ENCODE peak calls at places on chromosomes 5 and 9, in five cellular contexts. One of them, this sample, is unnamed.

GRCh38 chr5:78574731-78575161 is 73.8 kb downstream of the LHFPL2 start:
- DNase-seq in SJSA1: no peak
- DNase-seq in naive thymus-derived CD4-positive, alpha-beta T cell: no peak
- DNase-seq in neuronal stem cell: no peak
- DNase-seq in HCT116: no peak
- DNase-seq in this sample: no peak

GRCh38 chr9:107504585-107505455 is 15.3 kb upstream of the KLF4 start:
- DNase-seq in naive thymus-derived CD4-positive, alpha-beta T cell: no peak
- DNase-seq in neuronal stem cell: no peak
- DNase-seq in SJSA1: peak; percentile 82
- DNase-seq in HCT116: no peak
- DNase-seq in this sample: no peak

GRCh38 chr5:142091012-142091411 is 17.6 kb upstream of the NDFIP1 start:
- DNase-seq in naive thymus-derived CD4-positive, alpha-beta T cell: no peak
- DNase-seq in SJSA1: no peak
- DNase-seq in HCT116: no peak
- DNase-seq in neuronal stem cell: no peak
- DNase-seq in this sample: no peak

GRCh38 chr9:99173570-99174504 is 47.9 kb downstream of the ALG2 start:
- DNase-seq in naive thymus-derived CD4-positive, alpha-beta T cell: no peak
- DNase-seq in neuronal stem cell: no peak
- DNase-seq in HCT116: no peak
- DNase-seq in SJSA1: no peak
- DNase-seq in this sample: no peak

GRCh38 chr9:73132034-73132776 is 19.5 kb upstream of the ANXA1 start:
- DNase-seq in naive thymus-derived CD4-positive, alpha-beta T cell: peak; percentile 51
- DNase-seq in neuronal stem cell: peak; percentile 30
- DNase-seq in HCT116: no peak
- DNase-seq in SJSA1: peak; percentile 93
- DNase-seq in this sample: peak; percentile 69

GRCh38 chr5:102296229-102296817 is at the start of gene SLCO4C1:
- DNase-seq in neuronal stem cell: peak; percentile 76
- DNase-seq in HCT116: no peak
- DNase-seq in naive thymus-derived CD4-positive, alpha-beta T cell: peak; percentile 81
- DNase-seq in SJSA1: peak; percentile 61
- DNase-seq in this sample: no peak

GRCh38 chr9:36665387-36665786 is 92.7 kb downstream of the MELK start:
- DNase-seq in SJSA1: no peak
- DNase-seq in naive thymus-derived CD4-positive, alpha-beta T cell: no peak
- DNase-seq in neuronal stem cell: no peak
- DNase-seq in HCT116: no peak
- DNase-seq in this sample: no peak

GRCh38 chr5:57175586-57175985 is 1.7 kb downstream of the GPBP1 start:
- DNase-seq in naive thymus-derived CD4-positive, alpha-beta T cell: peak; percentile 54
- DNase-seq in HCT116: no peak
- DNase-seq in SJSA1: peak; percentile 38
- DNase-seq in neuronal stem cell: no peak
- DNase-seq in this sample: no peak

GRCh38 chr5:133552925-133553525 is 59.3 kb downstream of the FSTL4 start:
- DNase-seq in neuronal stem cell: peak; percentile 62
- DNase-seq in naive thymus-derived CD4-positive, alpha-beta T cell: peak; percentile 65
- DNase-seq in SJSA1: peak; percentile 60
- DNase-seq in HCT116: peak; percentile 41
- DNase-seq in this sample: no peak

GRCh38 chr9:77163889-77164288 is 13.4 kb upstream of the VPS13A start:
- DNase-seq in naive thymus-derived CD4-positive, alpha-beta T cell: no peak
- DNase-seq in HCT116: no peak
- DNase-seq in SJSA1: no peak
- DNase-seq in neuronal stem cell: no peak
- DNase-seq in this sample: no peak

GRCh38 chr9:69444791-69445190 is 119.8 kb downstream of the ENTREP1 start:
- DNase-seq in HCT116: no peak
- DNase-seq in SJSA1: no peak
- DNase-seq in neuronal stem cell: no peak
- DNase-seq in naive thymus-derived CD4-positive, alpha-beta T cell: no peak
- DNase-seq in this sample: no peak

GRCh38 chr9:113808391-113809191 is 67.5 kb upstream of the ZNF618 start:
- DNase-seq in neuronal stem cell: no peak
- DNase-seq in HCT116: peak; percentile 26
- DNase-seq in SJSA1: no peak
- DNase-seq in naive thymus-derived CD4-positive, alpha-beta T cell: no peak
- DNase-seq in this sample: peak; percentile 26

GRCh38 chr5:68369436-68370125 is 154.0 kb downstream of the PIK3R1 start:
- DNase-seq in SJSA1: no peak
- DNase-seq in naive thymus-derived CD4-positive, alpha-beta T cell: no peak
- DNase-seq in HCT116: no peak
- DNase-seq in neuronal stem cell: no peak
- DNase-seq in this sample: no peak

GRCh38 chr9:97419315-97419867 is 7.5 kb downstream of the TDRD7 start:
- DNase-seq in neuronal stem cell: no peak
- DNase-seq in SJSA1: peak; percentile 31
- DNase-seq in naive thymus-derived CD4-positive, alpha-beta T cell: no peak
- DNase-seq in HCT116: no peak
- DNase-seq in this sample: no peak

GRCh38 chr9:89744255-89744648 is 139.4 kb downstream of the GADD45G start:
- DNase-seq in neuronal stem cell: no peak
- DNase-seq in naive thymus-derived CD4-positive, alpha-beta T cell: no peak
- DNase-seq in HCT116: no peak
- DNase-seq in SJSA1: no peak
- DNase-seq in this sample: no peak

GRCh38 chr9:19527663-19528062 is 118.9 kb downstream of the ACER2 start:
- DNase-seq in HCT116: no peak
- DNase-seq in naive thymus-derived CD4-positive, alpha-beta T cell: no peak
- DNase-seq in neuronal stem cell: no peak
- DNase-seq in SJSA1: no peak
- DNase-seq in this sample: no peak

GRCh38 chr5:6753851-6754250 is 40.6 kb downstream of the TENT4A start:
- DNase-seq in HCT116: no peak
- DNase-seq in SJSA1: no peak
- DNase-seq in naive thymus-derived CD4-positive, alpha-beta T cell: no peak
- DNase-seq in neuronal stem cell: no peak
- DNase-seq in this sample: no peak

GRCh38 chr5:35213608-35214007 is 16.7 kb downstream of the PRLR start:
- DNase-seq in HCT116: no peak
- DNase-seq in naive thymus-derived CD4-positive, alpha-beta T cell: no peak
- DNase-seq in SJSA1: no peak
- DNase-seq in neuronal stem cell: no peak
- DNase-seq in this sample: no peak

GRCh38 chr5:22779499-22779898 is 73.6 kb downstream of the CDH12 start:
- DNase-seq in HCT116: no peak
- DNase-seq in naive thymus-derived CD4-positive, alpha-beta T cell: no peak
- DNase-seq in neuronal stem cell: no peak
- DNase-seq in SJSA1: no peak
- DNase-seq in this sample: no peak

GRCh38 chr5:61386062-61386800 is 54.2 kb downstream of the ZSWIM6 start:
- DNase-seq in naive thymus-derived CD4-positive, alpha-beta T cell: no peak
- DNase-seq in HCT116: no peak
- DNase-seq in neuronal stem cell: no peak
- DNase-seq in SJSA1: no peak
- DNase-seq in this sample: no peak

GRCh38 chr5:154440540-154440939 is 5.3 kb upstream of the SAP30L start:
- DNase-seq in SJSA1: no peak
- DNase-seq in neuronal stem cell: no peak
- DNase-seq in naive thymus-derived CD4-positive, alpha-beta T cell: no peak
- DNase-seq in HCT116: no peak
- DNase-seq in this sample: no peak

GRCh38 chr5:114726126-114726525 is 364.3 kb downstream of the KCNN2 start:
- DNase-seq in HCT116: no peak
- DNase-seq in neuronal stem cell: no peak
- DNase-seq in SJSA1: no peak
- DNase-seq in naive thymus-derived CD4-positive, alpha-beta T cell: no peak
- DNase-seq in this sample: no peak

GRCh38 chr9:76419782-76420380 is 25.7 kb upstream of the RFK start:
- DNase-seq in naive thymus-derived CD4-positive, alpha-beta T cell: no peak
- DNase-seq in SJSA1: peak; percentile 12
- DNase-seq in HCT116: peak; percentile 21
- DNase-seq in neuronal stem cell: no peak
- DNase-seq in this sample: no peak

GRCh38 chr9:129270205-129270604 is 92.1 kb upstream of the IER5L start:
- DNase-seq in neuronal stem cell: no peak
- DNase-seq in naive thymus-derived CD4-positive, alpha-beta T cell: peak; percentile 30
- DNase-seq in HCT116: no peak
- DNase-seq in SJSA1: no peak
- DNase-seq in this sample: no peak

GRCh38 chr5:119033135-119033534 is 37.8 kb upstream of the DMXL1 start:
- DNase-seq in naive thymus-derived CD4-positive, alpha-beta T cell: no peak
- DNase-seq in HCT116: no peak
- DNase-seq in SJSA1: no peak
- DNase-seq in neuronal stem cell: no peak
- DNase-seq in this sample: no peak

GRCh38 chr5:89351975-89352374 is 469.0 kb upstream of the MEF2C start:
- DNase-seq in SJSA1: no peak
- DNase-seq in neuronal stem cell: no peak
- DNase-seq in naive thymus-derived CD4-positive, alpha-beta T cell: no peak
- DNase-seq in HCT116: no peak
- DNase-seq in this sample: no peak

GRCh38 chr5:75023368-75024159 is 28.8 kb downstream of the GCNT4 start:
- DNase-seq in naive thymus-derived CD4-positive, alpha-beta T cell: no peak
- DNase-seq in HCT116: no peak
- DNase-seq in SJSA1: peak; percentile 16
- DNase-seq in neuronal stem cell: no peak
- DNase-seq in this sample: no peak

GRCh38 chr5:109560554-109560953 is 129.2 kb upstream of the MAN2A1 start:
- DNase-seq in neuronal stem cell: no peak
- DNase-seq in SJSA1: no peak
- DNase-seq in naive thymus-derived CD4-positive, alpha-beta T cell: no peak
- DNase-seq in HCT116: no peak
- DNase-seq in this sample: no peak

GRCh38 chr5:78908173-78908901 is 76.8 kb downstream of the ARSB start:
- DNase-seq in SJSA1: peak; percentile 93
- DNase-seq in neuronal stem cell: peak; percentile 49
- DNase-seq in naive thymus-derived CD4-positive, alpha-beta T cell: no peak
- DNase-seq in HCT116: no peak
- DNase-seq in this sample: peak; percentile 33

GRCh38 chr9:88011005-88011766 is 36.9 kb upstream of the CDK20 start:
- DNase-seq in HCT116: no peak
- DNase-seq in neuronal stem cell: no peak
- DNase-seq in SJSA1: peak; percentile 6
- DNase-seq in naive thymus-derived CD4-positive, alpha-beta T cell: no peak
- DNase-seq in this sample: no peak

GRCh38 chr5:159504857-159505304 is 174.6 kb upstream of the IL12B start:
- DNase-seq in HCT116: no peak
- DNase-seq in SJSA1: peak; percentile 91
- DNase-seq in neuronal stem cell: no peak
- DNase-seq in naive thymus-derived CD4-positive, alpha-beta T cell: no peak
- DNase-seq in this sample: peak; percentile 49

GRCh38 chr5:142888469-142889085 is 118.4 kb downstream of the ARHGAP26 start:
- DNase-seq in HCT116: no peak
- DNase-seq in naive thymus-derived CD4-positive, alpha-beta T cell: no peak
- DNase-seq in SJSA1: peak; percentile 48
- DNase-seq in neuronal stem cell: peak; percentile 46
- DNase-seq in this sample: no peak

DNA sequence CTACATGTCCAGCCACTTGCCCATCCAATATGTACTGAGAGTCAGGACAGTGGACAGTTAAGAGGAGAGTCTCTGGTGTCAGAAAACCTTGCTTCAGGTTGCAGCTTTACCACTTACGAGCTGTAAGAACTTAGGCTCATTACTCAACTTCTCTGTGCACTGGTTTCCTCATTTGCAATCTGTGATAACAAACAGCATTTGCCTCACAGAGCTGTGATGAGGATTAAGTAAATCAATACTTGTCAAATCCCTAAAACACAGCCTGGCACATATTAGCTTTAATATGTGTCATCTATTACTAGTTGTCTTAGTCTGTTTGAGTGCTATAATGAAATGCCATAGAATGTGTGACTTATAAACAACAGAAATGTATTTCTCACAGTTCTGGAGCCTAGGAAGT is 8.5 kb downstream of the GOLGA1 start:
- DNase-seq in neuronal stem cell: no peak
- DNase-seq in SJSA1: no peak
- DNase-seq in HCT116: no peak
- DNase-seq in naive thymus-derived CD4-positive, alpha-beta T cell: no peak
- DNase-seq in this sample: no peak
- H3K36me3 ChIP-seq in neuronal stem cell: peaks cover 7% of the 10 kb centered on the region
- H3K36me3 ChIP-seq in SJSA1: peaks cover 46% of the 10 kb centered on the region
- H3K36me3 ChIP-seq in HCT116: peaks cover 9% of the 10 kb centered on the region
- H3K36me3 ChIP-seq in naive thymus-derived CD4-positive, alpha-beta T cell: peaks cover 12% of the 10 kb centered on the region
- H3K36me3 ChIP-seq in this sample: peaks cover 5% of the 10 kb centered on the region

GRCh38 chr5:148425808-148426207 is 42.0 kb downstream of the FBXO38 start:
- DNase-seq in HCT116: no peak
- DNase-seq in neuronal stem cell: no peak
- DNase-seq in SJSA1: no peak
- DNase-seq in naive thymus-derived CD4-positive, alpha-beta T cell: no peak
- DNase-seq in this sample: no peak
- H3K36me3 ChIP-seq in HCT116: peaks cover 13% of the 10 kb centered on the region
- H3K36me3 ChIP-seq in neuronal stem cell: peaks cover 23% of the 10 kb centered on the region
- H3K36me3 ChIP-seq in SJSA1: peaks cover 84% of the 10 kb centered on the region
- H3K36me3 ChIP-seq in naive thymus-derived CD4-positive, alpha-beta T cell: peaks cover 24% of the 10 kb centered on the region
- H3K36me3 ChIP-seq in this sample: peaks cover 12% of the 10 kb centered on the region

GRCh38 chr9:131464354-131465000 is 38.2 kb upstream of the POMT1 start:
- DNase-seq in neuronal stem cell: no peak
- DNase-seq in naive thymus-derived CD4-positive, alpha-beta T cell: no peak
- DNase-seq in HCT116: no peak
- DNase-seq in SJSA1: no peak
- DNase-seq in this sample: no peak
- H3K36me3 ChIP-seq in neuronal stem cell: peaks cover 65% of the 10 kb centered on the region
- H3K36me3 ChIP-seq in naive thymus-derived CD4-positive, alpha-beta T cell: peaks cover 43% of the 10 kb centered on the region
- H3K36me3 ChIP-seq in HCT116: peaks cover 66% of the 10 kb centered on the region
- H3K36me3 ChIP-seq in SJSA1: peaks cover 91% of the 10 kb centered on the region
- H3K36me3 ChIP-seq in this sample: peaks cover 36% of the 10 kb centered on the region

GRCh38 chr5:113147537-113147936 is 170.9 kb downstream of the DCP2 start:
- DNase-seq in SJSA1: no peak
- DNase-seq in neuronal stem cell: no peak
- DNase-seq in HCT116: no peak
- DNase-seq in naive thymus-derived CD4-positive, alpha-beta T cell: no peak
- DNase-seq in this sample: no peak
- H3K36me3 ChIP-seq in SJSA1: no peaks in the 10 kb centered on the region
- H3K36me3 ChIP-seq in neuronal stem cell: no peaks in the 10 kb centered on the region
- H3K36me3 ChIP-seq in HCT116: no peaks in the 10 kb centered on the region
- H3K36me3 ChIP-seq in naive thymus-derived CD4-positive, alpha-beta T cell: no peaks in the 10 kb centered on the region
- H3K36me3 ChIP-seq in this sample: no peaks in the 10 kb centered on the region

DNA sequence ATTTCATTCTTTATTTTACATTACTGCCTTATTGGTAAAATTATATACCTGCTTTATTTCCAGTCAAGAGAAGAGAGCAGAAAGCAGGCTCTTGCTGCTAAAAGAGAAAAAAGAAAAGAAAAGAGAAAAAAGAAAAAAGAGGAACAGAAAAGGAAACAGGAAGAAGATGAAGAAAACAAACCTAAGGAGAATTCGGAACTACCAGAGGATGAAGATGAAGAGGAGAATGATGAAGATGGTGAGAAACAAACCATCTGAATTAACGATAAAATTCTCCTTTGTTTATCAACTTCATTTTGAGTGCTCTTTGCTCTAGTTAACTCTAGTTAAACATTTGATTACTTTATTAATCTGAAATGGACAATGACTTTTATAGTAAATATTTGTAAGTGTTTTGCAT is 23.5 kb upstream of the EIF4EBP3 start:
- DNase-seq in SJSA1: no peak
- DNase-seq in neuronal stem cell: no peak
- DNase-seq in naive thymus-derived CD4-positive, alpha-beta T cell: no peak
- DNase-seq in HCT116: no peak
- DNase-seq in this sample: no peak
- H3K36me3 ChIP-seq in SJSA1: peaks cover 68% of the 10 kb centered on the region
- H3K36me3 ChIP-seq in neuronal stem cell: peaks cover 15% of the 10 kb centered on the region
- H3K36me3 ChIP-seq in naive thymus-derived CD4-positive, alpha-beta T cell: peaks cover 7% of the 10 kb centered on the region
- H3K36me3 ChIP-seq in HCT116: peaks cover 37% of the 10 kb centered on the region
- H3K36me3 ChIP-seq in this sample: peaks cover 7% of the 10 kb centered on the region

GRCh38 chr9:111442360-111443027 is 41.7 kb downstream of the ECPAS start:
- DNase-seq in naive thymus-derived CD4-positive, alpha-beta T cell: no peak
- DNase-seq in neuronal stem cell: no peak
- DNase-seq in SJSA1: no peak
- DNase-seq in HCT116: no peak
- DNase-seq in this sample: no peak
- H3K36me3 ChIP-seq in naive thymus-derived CD4-positive, alpha-beta T cell: no peaks in the 10 kb centered on the region
- H3K36me3 ChIP-seq in neuronal stem cell: peaks cover 4% of the 10 kb centered on the region
- H3K36me3 ChIP-seq in SJSA1: peaks cover 52% of the 10 kb centered on the region
- H3K36me3 ChIP-seq in HCT116: peaks cover 5% of the 10 kb centered on the region
- H3K36me3 ChIP-seq in this sample: peaks cover 7% of the 10 kb centered on the region

This sample was measured in BJ.